ENCODE peak calls at places on chromosomes 5 and 9, in five cellular contexts. X is IMR-90, N is K562, J is A549, L is GM12878. T is an unnamed sample.

GRCh38 chr5:61744690-61745619 is 412.9 kb downstream of the ZSWIM6 start:
- DNase-seq in X (no peak), N (no peak), J (peak), L (no peak), T (no peak)

GRCh38 chr5:171966270-171966669 is 40.2 kb downstream of the FBXW11 start:
- DNase-seq in X (no peak), N (no peak), J (no peak), L (no peak), T (no peak)

GRCh38 chr5:74636552-74636951 is 4.0 kb downstream of the ENC1 start:
- DNase-seq in X (no peak), N (no peak), J (no peak), L (no peak), T (no peak)

GRCh38 chr9:7273575-7273974 is 515.8 kb downstream of the KDM4C start:
- DNase-seq in X (peak), N (peak), J (peak), L (no peak), T (no peak)

GRCh38 chr5:21817668-21818419 is 1035.3 kb downstream of the CDH12 start:
- DNase-seq in X (peak), N (no peak), J (no peak), L (no peak), T (no peak)

GRCh38 chr5:112957970-112958773 is 18.4 kb upstream of the DCP2 start:
- DNase-seq in X (peak), N (no peak), J (peak), L (peak), T (no peak)

GRCh38 chr5:157799578-157799977 is 56.1 kb downstream of the LSM11 start:
- DNase-seq in X (no peak), N (no peak), J (no peak), L (no peak), T (no peak)

GRCh38 chr5:138488481-138488945 is 23.2 kb downstream of the EGR1 start:
- DNase-seq in X (peak), N (peak), J (no peak), L (no peak), T (no peak)

GRCh38 chr9:20569525-20569924 is 52.8 kb downstream of the MLLT3 start:
- DNase-seq in X (no peak), N (no peak), J (peak), L (no peak), T (no peak)

GRCh38 chr5:74394924-74395880 is 245.3 kb downstream of the ENC1 start:
- DNase-seq in X (no peak), N (no peak), J (no peak), L (no peak), T (peak)

GRCh38 chr5:96572864-96573512 is 89.2 kb upstream of the CAST start:
- DNase-seq in X (peak), N (no peak), J (peak), L (no peak), T (no peak)

GRCh38 chr9:38263534-38263933 is 129.0 kb upstream of the ALDH1B1 start:
- DNase-seq in X (peak), N (no peak), J (peak), L (no peak), T (no peak)

GRCh38 chr5:157476699-157477408 is 16.8 kb downstream of the NIPAL4 start:
- DNase-seq in X (peak), N (peak), J (peak), L (no peak), T (peak)

GRCh38 chr5:95850391-95850894 is 27.9 kb upstream of the GLRX start:
- DNase-seq in X (no peak), N (no peak), J (no peak), L (no peak), T (no peak)

GRCh38 chr5:3642231-3642630 is 46.6 kb downstream of the IRX1 start:
- DNase-seq in X (no peak), N (no peak), J (no peak), L (no peak), T (no peak)

GRCh38 chr5:3634061-3634460 is 38.4 kb downstream of the IRX1 start:
- DNase-seq in X (no peak), N (no peak), J (no peak), L (no peak), T (no peak)

GRCh38 chr5:3639175-3639574 is 43.5 kb downstream of the IRX1 start:
- DNase-seq in X (no peak), N (no peak), J (no peak), L (no peak), T (no peak)
- TF ChIP-seq RCOR1 in X (no peak), N (no peak), J (no peak), L (no peak), T (no peak)

GRCh38 chr9:79184821-79185220 is 386.9 kb upstream of the TLE4 start:
- DNase-seq in X (peak), N (no peak), J (no peak), L (no peak), T (no peak)
- TF ChIP-seq RCOR1 in X (no peak), N (no peak), J (no peak), L (no peak), T (no peak)

DNA sequence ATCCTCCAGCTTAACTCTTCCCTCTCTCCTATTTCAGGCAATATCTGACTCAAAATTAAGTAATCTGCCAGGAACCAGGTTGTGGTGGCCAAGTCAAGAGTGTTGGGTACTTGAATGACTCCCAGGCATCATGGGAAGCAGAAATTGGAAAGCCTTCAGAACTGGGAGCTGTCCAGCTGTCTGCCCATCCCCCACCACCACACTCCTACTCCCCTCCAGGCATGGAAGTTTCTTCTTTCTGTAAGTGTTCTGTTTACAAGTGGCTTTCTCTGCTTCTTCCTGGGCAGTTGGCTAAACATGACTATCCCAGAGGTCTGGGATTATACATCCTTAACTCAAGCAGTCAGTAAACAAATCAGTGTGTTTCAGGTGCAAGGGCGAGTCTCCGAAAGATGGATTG is 14.6 kb upstream of the PBX3 start:
- DNase-seq in X (no peak), N (no peak), J (no peak), L (no peak), T (no peak)
- TF ChIP-seq RCOR1 in X (no peak), N (no peak), J (no peak), L (no peak), T (no peak)

DNA sequence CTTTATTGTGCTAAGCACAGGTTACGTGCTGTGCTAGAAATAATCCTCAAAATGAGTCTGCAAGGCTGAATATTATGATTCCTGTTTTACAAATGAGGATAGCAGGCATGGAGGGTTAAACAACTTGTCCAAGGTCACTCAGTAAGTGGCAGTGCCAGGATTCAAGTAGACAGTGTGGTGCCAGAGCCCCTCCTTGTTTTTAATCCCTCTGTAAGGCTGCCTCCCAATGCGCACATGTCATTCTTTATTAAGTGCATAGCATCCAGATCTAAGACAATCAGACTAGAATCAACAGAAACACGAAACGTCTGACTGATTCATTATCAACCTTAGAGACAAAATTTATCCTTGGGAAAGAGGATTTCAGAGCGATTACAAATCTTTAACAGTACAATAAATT is 199.6 kb downstream of the SMARCA2 start:
- DNase-seq in X (no peak), N (no peak), J (no peak), L (no peak), T (peak)
- TF ChIP-seq RCOR1 in X (no peak), N (no peak), J (no peak), L (no peak), T (no peak)

DNA sequence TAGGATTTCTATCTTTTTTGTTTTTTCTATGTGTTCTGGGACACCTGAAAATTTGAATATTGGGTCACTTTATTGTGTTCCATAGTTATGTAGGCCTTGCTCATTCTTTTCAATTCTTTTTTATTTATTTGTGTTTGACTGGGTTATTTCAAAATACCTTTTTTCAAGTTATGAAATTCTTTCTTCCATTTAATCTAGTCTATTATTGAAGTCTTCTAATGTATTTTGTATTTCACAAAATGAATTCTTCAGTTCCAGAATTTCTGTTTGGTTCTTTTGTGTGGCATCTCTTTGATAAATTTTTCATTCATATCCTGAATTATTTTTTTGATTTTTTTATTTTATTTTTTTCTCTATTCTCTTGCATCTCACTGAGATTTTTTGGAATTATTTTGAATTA is 628.8 kb downstream of the NR2F1-AS1 start:
- DNase-seq in X (no peak), N (no peak), J (no peak), L (no peak), T (no peak)
- TF ChIP-seq RCOR1 in X (no peak), N (no peak), J (no peak), L (no peak), T (no peak)

GRCh38 chr5:82931110-82931509 is 146.1 kb downstream of the TMEM167A start:
- DNase-seq in X (peak), N (no peak), J (peak), L (no peak), T (no peak)
- TF ChIP-seq RCOR1 in X (no peak), N (no peak), J (no peak), L (no peak), T (no peak)

GRCh38 chr9:15461056-15461455 is 38.4 kb downstream of the SNAPC3 start:
- DNase-seq in X (no peak), N (no peak), J (no peak), L (no peak), T (no peak)

DNA sequence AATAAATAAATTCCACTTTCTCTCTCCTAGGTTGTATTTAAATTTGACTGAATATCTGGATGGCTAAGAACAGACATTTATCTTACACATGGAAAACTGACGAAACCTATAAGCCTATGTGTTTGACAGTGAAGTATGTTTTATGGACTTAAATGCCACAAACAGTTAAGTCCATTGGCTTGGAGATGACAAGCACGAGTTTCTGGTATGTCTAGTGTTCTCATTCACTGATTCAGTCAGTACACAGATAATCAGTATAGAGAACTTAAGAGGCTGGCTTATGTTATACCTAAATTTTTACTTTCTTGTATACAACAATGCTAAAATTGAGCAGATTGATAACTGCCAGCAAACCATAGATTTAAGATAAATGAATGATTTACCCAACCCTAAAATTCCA is 38.9 kb downstream of the SNAPC3 start:
- DNase-seq in X (no peak), N (no peak), J (no peak), L (no peak), T (no peak)
- TF ChIP-seq RCOR1 in X (no peak), N (no peak), J (no peak), L (no peak), T (no peak)

GRCh38 chr9:136497916-136498695 is 15.3 kb upstream of the SEC16A start:
- DNase-seq in X (no peak), N (no peak), J (no peak), L (no peak), T (no peak)
- TF ChIP-seq RCOR1 in X (no peak), N (no peak), J (no peak), L (no peak), T (no peak)

GRCh38 chr5:77569409-77569808 is 69.1 kb downstream of the OTP start:
- DNase-seq in X (no peak), N (no peak), J (no peak), L (no peak), T (no peak)
- TF ChIP-seq RCOR1 in X (no peak), N (no peak), J (no peak), L (no peak), T (no peak)

GRCh38 chr9:136886610-136887597 is 588 bp downstream of the TRAF2 start:
- DNase-seq in X (peak), N (peak), J (no peak), L (no peak), T (peak)

GRCh38 chr9:136881691-136882108 is 4.6 kb upstream of the TRAF2 start:
- DNase-seq in X (peak), N (no peak), J (peak), L (peak), T (no peak)

GRCh38 chr9:136885950-136886578 is at the start of gene TRAF2:
- DNase-seq in X (peak), N (peak), J (peak), L (peak), T (peak)

GRCh38 chr9:136880651-136881050 is 5.7 kb upstream of the TRAF2 start:
- DNase-seq in X (no peak), N (no peak), J (no peak), L (no peak), T (no peak)

GRCh38 chr9:136882109-136882946 is 4.0 kb upstream of the TRAF2 start:
- DNase-seq in X (peak), N (peak), J (peak), L (peak), T (peak)
- TF ChIP-seq RCOR1 in X (no peak), N (no peak), J (no peak), L (no peak), T (no peak)

T was measured in SK-N-SH.